ENCODE peak calls at places on chromosomes 3 and 15, in seven cellular contexts. I is bronchial epithelial cell; K is tibial artery; V is fibroblast of the aortic adventitia; H is kidney epithelial cell; S is fibroblast of pulmonary artery; G is CD8-positive, alpha-beta memory T cell. T is an unnamed sample.

GRCh38 chr3:33645060-33645841 is 72.8 kb downstream of the CLASP2 start:
- DNase-seq in I (peak; percentile 60), K (no peak), V (peak; percentile 34), H (no peak), S (peak; percentile 50), G (peak; percentile 27), T (peak; percentile 51)

GRCh38 chr15:93449798-93450197 is 360.8 kb upstream of the RGMA start:
- DNase-seq in I (no peak), K (no peak), V (no peak), H (no peak), S (no peak), G (no peak), T (no peak)

GRCh38 chr3:66047321-66048050 is 8.8 kb upstream of the MAGI1 start:
- DNase-seq in I (no peak), K (peak; percentile 38), V (peak; percentile 98), H (no peak), S (peak; percentile 90), G (no peak), T (no peak)

GRCh38 chr3:141407043-141407442 is 38.7 kb downstream of the ZBTB38 start:
- DNase-seq in I (peak; percentile 92), K (peak; percentile 61), V (peak; percentile 100), H (no peak), S (peak; percentile 99), G (no peak), T (peak; percentile 95)

GRCh38 chr3:126613481-126614187 is 41.3 kb downstream of the TXNRD3 start:
- DNase-seq in I (no peak), K (no peak), V (peak; percentile 18), H (no peak), S (peak; percentile 32), G (no peak), T (no peak)

GRCh38 chr3:40179016-40179415 is 130.5 kb upstream of the EIF1B start:
- DNase-seq in I (peak; percentile 62), K (peak; percentile 73), V (peak; percentile 85), H (peak; percentile 25), S (peak; percentile 81), G (no peak), T (peak; percentile 79)

GRCh38 chr15:90035095-90035834 is 34.1 kb downstream of the ZNF710 start:
- DNase-seq in I (peak; percentile 74), K (peak; percentile 69), V (peak; percentile 9), H (no peak), S (peak; percentile 60), G (no peak), T (peak; percentile 79)

GRCh38 chr15:67783303-67783702 is 42.0 kb upstream of the SKOR1 start:
- DNase-seq in I (no peak), K (no peak), V (no peak), H (no peak), S (no peak), G (peak; percentile 64), T (no peak)

GRCh38 chr3:128239304-128239703 is 86.0 kb downstream of the EEFSEC start:
- DNase-seq in I (no peak), K (no peak), V (no peak), H (no peak), S (no peak), G (no peak), T (no peak)

GRCh38 chr3:133377396-133377795 is 22.5 kb upstream of the BFSP2 start:
- DNase-seq in I (peak; percentile 50), K (no peak), V (peak; percentile 51), H (no peak), S (peak; percentile 77), G (no peak), T (peak; percentile 64)

GRCh38 chr3:68116580-68116979 is 462.2 kb upstream of the SUCLG2 start:
- DNase-seq in I (no peak), K (no peak), V (no peak), H (no peak), S (no peak), G (no peak), T (no peak)

GRCh38 chr15:72116680-72117447 is 1.1 kb downstream of the MYO9A start:
- DNase-seq in I (peak; percentile 22), K (peak; percentile 45), V (peak; percentile 32), H (no peak), S (peak; percentile 27), G (no peak), T (peak; percentile 19)

GRCh38 chr3:109384164-109384563 is 46.8 kb upstream of the DPPA4 start:
- DNase-seq in I (no peak), K (no peak), V (no peak), H (peak; percentile 25), S (no peak), G (no peak), T (no peak)

GRCh38 chr3:71254251-71254650 is 329.3 kb downstream of the FOXP1 start:
- DNase-seq in I (no peak), K (no peak), V (peak; percentile 71), H (no peak), S (peak; percentile 40), G (no peak), T (no peak)

GRCh38 chr15:82128401-82129143 is 82.8 kb upstream of the MEX3B start:
- DNase-seq in I (no peak), K (no peak), V (no peak), H (no peak), S (no peak), G (no peak), T (no peak)

GRCh38 chr3:53518495-53518981 is 24.1 kb downstream of the CACNA1D start:
- DNase-seq in I (peak; percentile 54), K (no peak), V (peak; percentile 43), H (no peak), S (peak; percentile 2), G (no peak), T (no peak)

GRCh38 chr3:139308156-139309017 is 35.4 kb upstream of the MRPS22 start:
- DNase-seq in I (no peak), K (no peak), V (no peak), H (peak; percentile 71), S (no peak), G (no peak), T (no peak)

GRCh38 chr3:78887608-78888011 is 880.2 kb downstream of the ROBO1 start:
- DNase-seq in I (peak; percentile 46), K (no peak), V (peak; percentile 60), H (no peak), S (peak; percentile 44), G (no peak), T (peak; percentile 56)

GRCh38 chr15:62348119-62348518 is 183.0 kb upstream of the C2CD4B start:
- DNase-seq in I (no peak), K (no peak), V (no peak), H (no peak), S (no peak), G (no peak), T (no peak)

GRCh38 chr15:101086394-101087171 is 165.3 kb downstream of the CHSY1 start:
- DNase-seq in I (no peak), K (no peak), V (no peak), H (no peak), S (no peak), G (no peak), T (no peak)

GRCh38 chr15:48046813-48047483 is 73.8 kb upstream of the SLC24A5 start:
- DNase-seq in I (no peak), K (no peak), V (no peak), H (no peak), S (no peak), G (no peak), T (no peak)

GRCh38 chr15:50377867-50378751 is 23.1 kb upstream of the GABPB1 start:
- DNase-seq in I (no peak), K (no peak), V (no peak), H (no peak), S (peak; percentile 47), G (no peak), T (no peak)

GRCh38 chr3:72086712-72087093 is 301.8 kb upstream of the PROK2 start:
- DNase-seq in I (no peak), K (no peak), V (no peak), H (no peak), S (no peak), G (no peak), T (no peak)

GRCh38 chr3:34988296-34988695 is 651.0 kb upstream of the ARPP21 start:
- DNase-seq in I (no peak), K (no peak), V (no peak), H (no peak), S (no peak), G (no peak), T (no peak)

GRCh38 chr3:23806322-23807160 is 786 bp downstream of the UBE2E1 start:
- DNase-seq in I (no peak), K (peak; percentile 23), V (peak; percentile 14), H (no peak), S (peak; percentile 11), G (peak; percentile 14), T (no peak)

GRCh38 chr3:186810597-186810996 is 4.3 kb upstream of the RFC4 start:
- DNase-seq in I (no peak), K (no peak), V (no peak), H (no peak), S (no peak), G (no peak), T (no peak)

GRCh38 chr3:13657660-13658435 is 108.9 kb downstream of the FBLN2 start:
- DNase-seq in I (peak; percentile 30), K (no peak), V (no peak), H (no peak), S (peak; percentile 38), G (peak; percentile 35), T (peak; percentile 61)

GRCh38 chr3:55899887-55900286 is 412.8 kb upstream of the WNT5A start:
- DNase-seq in I (no peak), K (no peak), V (peak; percentile 1), H (no peak), S (no peak), G (no peak), T (no peak)

GRCh38 chr3:127783166-127783565 is 39.1 kb downstream of the MGLL start:
- DNase-seq in I (no peak), K (no peak), V (no peak), H (no peak), S (no peak), G (no peak), T (no peak)

GRCh38 chr3:43996379-43997301 is 245.0 kb upstream of the TOPAZ1 start:
- DNase-seq in I (peak; percentile 26), K (no peak), V (peak; percentile 46), H (no peak), S (peak; percentile 16), G (no peak), T (peak; percentile 39)
- H3K4me3 ChIP-seq in I (peak overlapping the region; percentile 51), K (peak overlapping the region; percentile 38), V (peak overlapping the region; percentile 64), H (peak overlapping the region; percentile 50), S (peak overlapping the region; percentile 27), G (peak overlapping the region; percentile 53), T (peak overlapping the region; percentile 43)

GRCh38 chr3:99777210-99777549 is 40.5 kb upstream of the CMSS1 start:
- DNase-seq in I (no peak), K (no peak), V (peak; percentile 42), H (no peak), S (no peak), G (no peak), T (no peak)
- H3K4me3 ChIP-seq in I (no peak overlapping the region), K (no peak overlapping the region), V (no peak overlapping the region), H (no peak overlapping the region), S (no peak overlapping the region), G (no peak overlapping the region), T (no peak overlapping the region)

DNA sequence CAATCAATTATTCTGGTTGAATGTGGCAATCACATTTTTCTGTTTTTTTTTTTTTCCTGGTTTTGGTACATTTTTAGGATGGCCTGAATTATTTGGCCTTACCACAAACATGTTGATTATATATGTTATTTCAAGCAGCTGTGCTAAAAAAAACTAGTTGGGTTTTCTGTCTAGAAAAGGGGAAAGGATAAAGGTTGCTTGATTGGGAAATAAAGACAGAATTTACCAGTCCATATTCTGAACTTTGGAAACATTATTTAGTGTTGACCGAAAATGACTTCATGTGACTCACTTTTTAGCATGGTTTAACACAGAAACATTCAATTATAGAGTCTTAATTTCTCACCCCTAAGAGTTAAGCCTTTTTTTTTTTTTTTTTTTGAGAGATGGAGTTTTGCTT is 8.1 kb downstream of the MORF4L1 start:
- DNase-seq in I (no peak), K (no peak), V (no peak), H (no peak), S (no peak), G (no peak), T (no peak)
- H3K4me3 ChIP-seq in I (no peak overlapping the region), K (no peak overlapping the region), V (no peak overlapping the region), H (no peak overlapping the region), S (no peak overlapping the region), G (no peak overlapping the region), T (no peak overlapping the region)

GRCh38 chr3:115876860-115877646 is 253.7 kb downstream of the GAP43 start:
- DNase-seq in I (no peak), K (no peak), V (peak; percentile 2), H (no peak), S (peak; percentile 13), G (no peak), T (no peak)
- H3K4me3 ChIP-seq in I (no peak overlapping the region), K (peak overlapping the region; percentile 15), V (peak overlapping the region; percentile 10), H (no peak overlapping the region), S (peak overlapping the region; percentile 29), G (no peak overlapping the region), T (no peak overlapping the region)